ENCODE peak calls at places on chromosomes 11 and 22, in nine cellular contexts. X is MCF 10A; K is cardiac muscle cell; N is naive thymus-derived CD8-positive, alpha-beta T cell; B is EH; T is CD4-positive, alpha-beta memory T cell; D is activated naive CD4-positive, alpha-beta T cell; Y is stimulated activated naive B cell treated with anti-CD40 and anti-IgM and Interleukin-4, amounts not matched to agents 10 μg/mL and 1 μg/mL and 100 μg/mL, for 72 hours; P is RPMI8226. H is an unnamed sample.

GRCh38 chr11:96293583-96293982 is 49.4 kb downstream of the MAML2 start:
- DNase-seq in N (no peak), X (no peak), T (no peak), P (no peak), K (peak), Y (peak), B (peak), D (no peak), H (no peak)

GRCh38 chr22:44210721-44211120 is 30.0 kb downstream of the PARVG start:
- DNase-seq in D (no peak), B (peak), N (no peak), K (peak), P (no peak), T (no peak), X (peak), Y (no peak), H (no peak)

GRCh38 chr22:47333625-47334024 is 571.2 kb downstream of the TBC1D22A start:
- DNase-seq in B (peak), Y (no peak), D (no peak), K (peak), T (no peak), N (no peak), P (peak), X (peak), H (no peak)

GRCh38 chr11:95193541-95193940 is 37.5 kb downstream of the SESN3 start:
- DNase-seq in K (no peak), P (no peak), B (no peak), X (no peak), T (no peak), Y (no peak), D (no peak), N (no peak), H (no peak)

GRCh38 chr22:28345304-28345703 is 334.3 kb downstream of the TTC28 start:
- DNase-seq in X (no peak), D (no peak), Y (no peak), K (peak), N (no peak), P (no peak), T (no peak), B (peak), H (peak)

GRCh38 chr11:83140691-83141455 is 16.1 kb upstream of the PCF11 start:
- DNase-seq in N (no peak), D (no peak), X (no peak), T (no peak), B (no peak), Y (no peak), K (no peak), P (peak), H (no peak)

GRCh38 chr22:49728566-49729271 is 99.0 kb downstream of the BRD1 start:
- DNase-seq in P (no peak), B (no peak), Y (no peak), X (no peak), D (no peak), K (no peak), T (no peak), N (no peak), H (no peak)

GRCh38 chr11:44539971-44540370 is 25.5 kb upstream of the CD82 start:
- DNase-seq in N (no peak), Y (no peak), B (no peak), D (no peak), X (no peak), P (no peak), K (no peak), T (no peak), H (no peak)

GRCh38 chr22:32830473-32830872 is 29.0 kb downstream of the TIMP3 start:
- DNase-seq in N (no peak), P (no peak), X (no peak), B (no peak), Y (no peak), D (no peak), T (no peak), K (no peak), H (no peak)

GRCh38 chr11:68727783-68728182 is 23.5 kb downstream of the TESMIN start:
- DNase-seq in P (peak), B (peak), N (no peak), T (no peak), K (no peak), X (no peak), D (no peak), Y (no peak), H (no peak)

GRCh38 chr22:46761539-46762237 is 762 bp upstream of the TBC1D22A start:
- DNase-seq in T (no peak), Y (no peak), K (peak), D (no peak), N (no peak), P (peak), B (no peak), X (no peak), H (no peak)

GRCh38 chr22:17970205-17970708 is 54.1 kb downstream of the MICAL3 start:
- DNase-seq in K (peak), B (peak), T (no peak), X (no peak), D (no peak), P (no peak), N (no peak), Y (peak), H (no peak)

GRCh38 chr22:39405346-39406085 is 5.9 kb downstream of the TAB1 start:
- DNase-seq in T (no peak), P (no peak), N (no peak), K (peak), Y (no peak), X (no peak), B (peak), D (no peak), H (peak)

GRCh38 chr11:108965602-108966001 is 300.7 kb downstream of the DDX10 start:
- DNase-seq in K (peak), Y (no peak), T (no peak), B (peak), X (peak), P (no peak), D (no peak), N (no peak), H (no peak)

GRCh38 chr22:19610518-19611253 is 86.5 kb upstream of the CLDN5 start:
- DNase-seq in N (no peak), P (peak), T (no peak), X (no peak), D (no peak), B (no peak), Y (no peak), K (no peak), H (no peak)

GRCh38 chr11:45538363-45538762 is 127.1 kb downstream of the CHST1 start:
- DNase-seq in Y (no peak), T (no peak), N (no peak), X (no peak), B (no peak), D (no peak), K (peak), P (no peak), H (peak)

H was measured in testis.